ENCODE peak calls at places on chromosomes 16 and 17, in ten cellular contexts. Z, H, N, I, Q, D, X, W, S and R are unnamed samples.

GRCh38 chr16:56855936-56856335 is 9.1 kb upstream of the SLC12A3 start:
- DNase-seq in Z (no peak), H (no peak), N (no peak), I (no peak), Q (no peak), D (no peak), X (no peak), W (no peak), S (no peak), R (no peak)

GRCh38 chr17:31400481-31400950 is 9.0 kb downstream of the RAB11FIP4 start:
- DNase-seq in Z (no peak), H (no peak), N (no peak), I (no peak), Q (no peak), D (no peak), X (no peak), W (no peak), S (no peak), R (no peak)

GRCh38 chr17:38864636-38865398 is 5.0 kb upstream of the LASP1 start:
- DNase-seq in Z (no peak), H (no peak), N (no peak), I (peak), Q (no peak), D (no peak), X (no peak), W (no peak), S (no peak), R (no peak)

GRCh38 chr17:67283727-67284516 is 38.9 kb upstream of the HELZ start:
- DNase-seq in Z (no peak), H (no peak), N (no peak), I (no peak), Q (no peak), D (no peak), X (no peak), W (no peak), S (no peak), R (no peak)

GRCh38 chr16:84055801-84056634 is 13.4 kb upstream of the SLC38A8 start:
- DNase-seq in Z (no peak), H (no peak), N (no peak), I (no peak), Q (no peak), D (no peak), X (no peak), W (no peak), S (no peak), R (no peak)

GRCh38 chr16:78775161-78775561 is 675.7 kb downstream of the WWOX start:
- DNase-seq in Z (no peak), H (no peak), N (no peak), I (no peak), Q (no peak), D (no peak), X (no peak), W (peak), S (no peak), R (no peak)

GRCh38 chr17:77441130-77441920 is 300.6 kb downstream of the SEC14L1 start:
- DNase-seq in Z (no peak), H (no peak), N (no peak), I (no peak), Q (peak), D (no peak), X (no peak), W (no peak), S (no peak), R (no peak)

GRCh38 chr17:7307686-7308624 is 527 bp downstream of the EIF5A start:
- DNase-seq in Z (no peak), H (peak), N (no peak), I (peak), Q (no peak), D (no peak), X (peak), W (no peak), S (peak), R (peak)

GRCh38 chr17:80625627-80626026 is 81.0 kb downstream of the RPTOR start:
- DNase-seq in Z (no peak), H (no peak), N (no peak), I (no peak), Q (no peak), D (no peak), X (no peak), W (no peak), S (no peak), R (no peak)

GRCh38 chr17:8137645-8138342 is 13.9 kb upstream of the HES7 start:
- DNase-seq in Z (no peak), H (no peak), N (no peak), I (no peak), Q (no peak), D (no peak), X (no peak), W (no peak), S (no peak), R (no peak)

GRCh38 chr16:31696968-31697743 is 169.5 kb downstream of the AHSP start:
- DNase-seq in Z (no peak), H (no peak), N (no peak), I (peak), Q (no peak), D (peak), X (peak), W (no peak), S (no peak), R (no peak)

GRCh38 chr17:35738519-35739133 is 7.2 kb downstream of the RASL10B start:
- DNase-seq in Z (no peak), H (no peak), N (no peak), I (no peak), Q (no peak), D (no peak), X (no peak), W (no peak), S (no peak), R (no peak)

GRCh38 chr16:27503662-27504061 is 46.1 kb downstream of the GTF3C1 start:
- DNase-seq in Z (no peak), H (no peak), N (no peak), I (no peak), Q (no peak), D (no peak), X (no peak), W (no peak), S (no peak), R (no peak)

GRCh38 chr17:7029659-7030058 is 6.2 kb upstream of the SLC16A13 start:
- DNase-seq in Z (no peak), H (no peak), N (no peak), I (no peak), Q (no peak), D (no peak), X (no peak), W (no peak), S (no peak), R (no peak)

GRCh38 chr17:21286771-21287702 is 2.5 kb downstream of the MAP2K3 start:
- DNase-seq in Z (no peak), H (no peak), N (no peak), I (no peak), Q (no peak), D (no peak), X (no peak), W (no peak), S (no peak), R (no peak)

GRCh38 chr17:50935201-50936124 is 69.3 kb upstream of the TOB1 start:
- DNase-seq in Z (no peak), H (no peak), N (peak), I (no peak), Q (no peak), D (peak), X (no peak), W (no peak), S (peak), R (no peak)

GRCh38 chr17:38898291-38898679 is 27.1 kb upstream of the LASP1NB start:
- DNase-seq in Z (no peak), H (no peak), N (no peak), I (no peak), Q (no peak), D (no peak), X (no peak), W (no peak), S (no peak), R (no peak)

GRCh38 chr16:57786632-57787518 is 15.4 kb downstream of the KIFC3 start:
- DNase-seq in Z (no peak), H (no peak), N (peak), I (peak), Q (no peak), D (no peak), X (no peak), W (no peak), S (peak), R (no peak)

GRCh38 chr17:38455288-38455915 is 27.1 kb downstream of the ARHGAP23 start:
- DNase-seq in Z (peak), H (no peak), N (no peak), I (no peak), Q (no peak), D (no peak), X (no peak), W (no peak), S (no peak), R (no peak)

GRCh38 chr17:850828-851759 is 68.9 kb downstream of the MRM3 start:
- DNase-seq in Z (peak), H (peak), N (no peak), I (peak), Q (no peak), D (no peak), X (peak), W (no peak), S (peak), R (no peak)

GRCh38 chr16:83211711-83212110 is 584.9 kb downstream of the CDH13 start:
- DNase-seq in Z (no peak), H (no peak), N (no peak), I (no peak), Q (no peak), D (no peak), X (no peak), W (no peak), S (no peak), R (no peak)